ENCODE peak calls at places on chromosome 6, in seven cellular contexts. O is upper lobe of right lung, L is fibroblast of mammary gland, D is lung, K is choroid plexus epithelial cell, M is astrocyte, V is neural progenitor cell. R is an unnamed sample.

GRCh38 chr6:35415065-35415880 is 36.9 kb upstream of the FANCE start:
- DNase-seq in L (peak), V (peak), D (peak), M (peak), O (peak), K (peak), R (peak)

GRCh38 chr6:72969666-72970065 is 255.6 kb downstream of the KHDC1L start:
- DNase-seq in D (no peak), M (no peak), V (no peak), O (no peak), K (no peak), L (no peak), R (no peak)

GRCh38 chr6:24215068-24215467 is 89.1 kb downstream of the NRSN1 start:
- DNase-seq in M (no peak), V (no peak), O (no peak), K (no peak), D (no peak), L (no peak), R (no peak)

GRCh38 chr6:39335780-39336541 is 13.5 kb upstream of the KCNK16 start:
- DNase-seq in K (no peak), M (no peak), D (no peak), L (no peak), O (no peak), V (no peak), R (no peak)

GRCh38 chr6:4967301-4968030 is 36.4 kb downstream of the RPP40 start:
- DNase-seq in M (no peak), L (no peak), K (no peak), O (no peak), V (peak), D (peak), R (peak)

GRCh38 chr6:109686566-109686965 is 4.4 kb downstream of the AK9 start:
- DNase-seq in L (peak), K (peak), M (no peak), V (no peak), D (no peak), O (no peak), R (peak)

GRCh38 chr6:157229219-157229607 is 94.1 kb downstream of the TMEM242 start:
- DNase-seq in D (no peak), K (no peak), O (no peak), V (no peak), L (no peak), M (no peak), R (no peak)

GRCh38 chr6:158027590-158028285 is 46.1 kb downstream of the SYNJ2 start:
- DNase-seq in O (peak), M (no peak), D (no peak), V (no peak), L (peak), K (no peak), R (no peak)

GRCh38 chr6:139568956-139569538 is 194.6 kb upstream of the CITED2 start:
- DNase-seq in D (no peak), L (peak), K (peak), M (peak), V (no peak), O (no peak), R (peak)

GRCh38 chr6:134138226-134138975 is 86.0 kb upstream of the SLC2A12 start:
- DNase-seq in M (peak), V (no peak), D (no peak), K (peak), L (peak), O (no peak), R (peak)

GRCh38 chr6:178119-178518 is 114.2 kb upstream of the DUSP22 start:
- DNase-seq in L (no peak), M (no peak), D (no peak), O (no peak), K (no peak), V (no peak), R (no peak)

GRCh38 chr6:179340-179950 is 112.8 kb upstream of the DUSP22 start:
- DNase-seq in V (no peak), K (no peak), M (no peak), D (no peak), O (no peak), L (no peak), R (no peak)

GRCh38 chr6:181049-181654 is 111.1 kb upstream of the DUSP22 start:
- DNase-seq in L (no peak), O (no peak), K (no peak), M (no peak), D (no peak), V (no peak), R (no peak)

GRCh38 chr6:183668-184067 is 108.6 kb upstream of the DUSP22 start:
- DNase-seq in O (no peak), V (no peak), L (no peak), K (no peak), D (no peak), M (no peak), R (no peak)

GRCh38 chr6:180295-180694 is 112.0 kb upstream of the DUSP22 start:
- DNase-seq in V (no peak), D (no peak), O (no peak), L (no peak), M (no peak), K (no peak), R (no peak)
- H3K4me3 ChIP-seq in V (no peak), D (no peak), O (no peak), L (no peak), M (no peak), K (no peak), R (no peak)

GRCh38 chr6:47733879-47734558 is 35.6 kb downstream of the ADGRF4 start:
- DNase-seq in O (no peak), L (peak), D (no peak), K (peak), V (peak), M (no peak), R (no peak)

GRCh38 chr6:47729457-47729856 is 31.1 kb downstream of the ADGRF4 start:
- DNase-seq in L (no peak), M (no peak), K (no peak), D (no peak), V (no peak), O (no peak), R (no peak)

GRCh38 chr6:47736083-47736700 is 37.8 kb downstream of the ADGRF4 start:
- DNase-seq in L (peak), M (peak), V (no peak), D (no peak), O (no peak), K (no peak), R (no peak)

GRCh38 chr6:47737406-47737805 is 39.0 kb downstream of the ADGRF4 start:
- DNase-seq in L (peak), D (no peak), K (no peak), V (no peak), M (peak), O (no peak), R (peak)

DNA sequence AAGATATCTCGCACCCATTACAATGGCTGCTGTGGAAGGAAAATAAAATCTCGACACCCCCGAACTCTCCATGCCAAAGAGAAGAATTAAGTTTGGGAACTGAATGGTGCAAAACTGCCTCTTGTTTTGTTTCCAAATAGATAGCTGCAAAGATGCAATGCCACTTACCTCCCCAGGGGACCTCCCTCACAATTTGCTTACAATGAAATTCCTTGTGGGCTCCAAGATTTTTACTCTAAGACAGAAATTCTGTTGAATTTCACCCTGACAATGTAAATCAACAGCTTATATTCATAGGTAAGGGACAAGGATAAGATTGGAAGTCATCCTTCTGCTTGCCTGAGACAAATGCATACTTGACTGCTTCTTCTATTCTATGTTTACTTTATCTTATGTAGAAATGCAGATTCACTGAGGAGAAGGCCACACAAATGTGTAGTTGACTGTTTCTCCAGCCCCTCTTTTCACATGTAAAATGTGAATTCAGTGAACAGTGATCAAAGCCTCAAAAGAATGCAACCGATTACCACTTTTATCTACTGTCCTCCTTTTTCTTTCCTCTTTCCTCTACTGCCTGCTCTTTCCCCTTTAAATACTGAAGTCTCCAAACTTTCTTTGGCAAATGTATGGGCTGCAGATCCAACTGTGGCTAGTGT is 36.6 kb downstream of the ADGRF4 start:
- DNase-seq in O (no peak), M (no peak), K (no peak), D (no peak), L (no peak), V (peak), R (no peak)
- H3K4me3 ChIP-seq in O (no peak), M (no peak), K (no peak), D (no peak), L (no peak), V (no peak), R (no peak)

GRCh38 chr6:98844244-98845161 is 10.1 kb downstream of the POU3F2 start:
- DNase-seq in O (no peak), D (no peak), L (no peak), M (peak), V (peak), K (no peak), R (no peak)
- H3K4me3 ChIP-seq in O (peak), D (no peak), L (no peak), M (peak), V (peak), K (no peak), R (peak)

GRCh38 chr6:93120154-93120742 is 299.1 kb downstream of the EPHA7 start:
- DNase-seq in V (no peak), L (no peak), O (no peak), K (no peak), M (no peak), D (no peak), R (no peak)
- H3K4me3 ChIP-seq in V (no peak), L (no peak), O (no peak), K (no peak), M (no peak), D (no peak), R (no peak)

DNA sequence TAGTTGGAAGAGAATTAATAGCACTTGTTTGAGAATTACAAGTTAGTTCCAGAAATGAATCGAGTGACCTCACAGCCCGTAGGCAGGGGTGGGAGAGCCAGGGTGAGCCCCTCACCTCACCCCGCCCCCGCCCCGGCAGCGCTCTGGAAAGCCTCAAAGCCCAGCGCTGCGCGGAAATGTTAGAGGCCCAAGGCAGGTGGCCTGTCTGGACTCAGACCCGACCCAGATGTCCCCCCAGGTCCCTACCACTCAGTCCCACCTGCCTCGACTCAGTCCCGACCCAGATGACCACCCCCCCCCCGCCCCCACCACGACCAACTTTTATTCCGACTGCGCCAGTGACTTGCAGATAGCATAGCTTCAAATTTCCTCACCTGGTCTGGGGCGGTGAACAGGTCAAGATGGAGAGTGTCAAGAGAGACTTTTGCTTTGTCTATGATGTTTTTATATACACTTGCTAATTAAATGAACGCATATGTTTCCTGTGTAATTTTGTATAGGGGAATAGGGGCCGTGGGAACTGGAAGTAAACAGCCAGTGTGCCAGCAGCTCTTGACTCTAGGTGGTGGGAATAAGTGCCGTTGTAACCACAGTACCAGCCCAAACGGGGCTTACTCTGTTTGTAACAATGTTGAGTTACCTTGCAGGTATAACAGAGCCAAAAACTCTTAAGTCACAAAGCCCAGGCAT is 1.2 kb upstream of the PXDC1 start:
- DNase-seq in L (no peak), M (no peak), O (no peak), V (no peak), K (no peak), D (no peak), R (no peak)
- H3K4me3 ChIP-seq in L (peak), M (peak), O (peak), V (peak), K (peak), D (peak), R (peak)

GRCh38 chr6:166627039-166627874 is at the start of gene RPS6KA2:
- DNase-seq in D (peak), O (peak), L (peak), K (peak), M (peak), V (peak), R (peak)

GRCh38 chr6:166626177-166627038 is 643 bp downstream of the RPS6KA2 start:
- DNase-seq in O (peak), D (peak), V (peak), K (peak), L (peak), M (no peak), R (peak)

GRCh38 chr6:166623318-166623717 is 3.7 kb downstream of the RPS6KA2 start:
- DNase-seq in O (no peak), K (peak), L (peak), V (no peak), D (peak), M (no peak), R (no peak)

GRCh38 chr6:166624275-166624674 is 2.8 kb downstream of the RPS6KA2 start:
- DNase-seq in M (peak), L (peak), V (no peak), K (peak), O (no peak), D (peak), R (peak)

GRCh38 chr6:166625356-166625755 is 1.7 kb downstream of the RPS6KA2 start:
- DNase-seq in M (no peak), L (peak), D (no peak), K (peak), V (no peak), O (no peak), R (peak)
- H3K4me3 ChIP-seq in M (peak), L (peak), D (peak), K (peak), V (no peak), O (peak), R (peak)

GRCh38 chr6:27891300-27891913 is 20.8 kb downstream of the OR2B2 start:
- DNase-seq in O (no peak), V (no peak), D (no peak), M (no peak), L (no peak), K (no peak), R (no peak)
- H3K4me3 ChIP-seq in O (peak), V (peak), D (no peak), M (peak), L (peak), K (peak), R (no peak)

GRCh38 chr6:27494103-27494502 is 21.2 kb upstream of the ZNF184 start:
- DNase-seq in O (no peak), L (no peak), K (no peak), D (no peak), M (no peak), V (no peak), R (no peak)

GRCh38 chr6:27494987-27495385 is 22.1 kb upstream of the ZNF184 start:
- DNase-seq in V (peak), M (no peak), L (no peak), D (no peak), O (no peak), K (peak), R (no peak)

GRCh38 chr6:27492776-27493175 is 19.9 kb upstream of the ZNF184 start:
- DNase-seq in D (no peak), O (no peak), K (no peak), M (no peak), V (no peak), L (no peak), R (no peak)

GRCh38 chr6:27500177-27500576 is 27.3 kb upstream of the ZNF184 start:
- DNase-seq in K (no peak), L (no peak), D (no peak), M (no peak), O (no peak), V (no peak), R (no peak)

DNA sequence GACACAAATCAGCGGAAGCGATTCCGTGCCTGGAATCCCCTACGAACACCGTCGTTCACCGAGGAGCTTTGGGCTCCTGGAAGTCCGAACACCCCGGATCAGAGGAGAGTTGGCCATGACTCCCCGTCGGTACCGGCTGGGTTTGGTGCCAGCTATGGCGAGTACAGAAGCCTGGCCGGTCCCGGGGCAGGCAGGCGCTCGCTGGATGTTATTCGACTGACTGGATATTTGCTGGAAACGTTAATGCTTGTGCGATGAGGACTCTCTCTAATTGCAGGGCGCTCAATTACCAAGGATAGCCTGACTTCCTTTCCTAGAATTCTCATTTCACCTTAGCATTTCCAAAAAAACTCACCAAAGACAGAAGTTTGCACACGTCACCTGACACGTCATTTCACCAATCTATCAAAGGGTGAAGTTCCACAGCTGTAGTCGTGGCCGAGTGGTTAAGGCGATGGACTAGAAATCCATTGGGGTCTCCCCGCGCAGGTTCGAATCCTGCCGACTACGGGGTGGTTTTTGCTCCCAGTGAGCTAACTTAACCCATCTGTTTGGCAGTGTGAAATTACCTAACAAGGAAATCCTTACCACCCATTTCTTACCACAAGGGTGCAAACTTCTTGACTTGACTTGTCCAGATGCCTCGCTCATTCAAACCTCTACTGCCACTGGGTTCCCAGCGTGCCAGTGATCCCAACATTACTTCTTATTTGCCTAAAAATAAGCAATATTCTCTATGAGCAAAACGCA is 22.7 kb upstream of the ZNF184 start:
- DNase-seq in O (no peak), V (peak), L (peak), M (peak), K (peak), D (no peak), R (peak)
- H3K4me3 ChIP-seq in O (peak), V (peak), L (peak), M (peak), K (peak), D (peak), R (peak)

GRCh38 chr6:98823428-98823827 is 10.9 kb upstream of the POU3F2 start:
- DNase-seq in O (no peak), L (no peak), V (no peak), D (no peak), M (no peak), K (no peak), R (no peak)
- H3K4me3 ChIP-seq in O (no peak), L (no peak), V (peak), D (no peak), M (peak), K (no peak), R (no peak)

DNA sequence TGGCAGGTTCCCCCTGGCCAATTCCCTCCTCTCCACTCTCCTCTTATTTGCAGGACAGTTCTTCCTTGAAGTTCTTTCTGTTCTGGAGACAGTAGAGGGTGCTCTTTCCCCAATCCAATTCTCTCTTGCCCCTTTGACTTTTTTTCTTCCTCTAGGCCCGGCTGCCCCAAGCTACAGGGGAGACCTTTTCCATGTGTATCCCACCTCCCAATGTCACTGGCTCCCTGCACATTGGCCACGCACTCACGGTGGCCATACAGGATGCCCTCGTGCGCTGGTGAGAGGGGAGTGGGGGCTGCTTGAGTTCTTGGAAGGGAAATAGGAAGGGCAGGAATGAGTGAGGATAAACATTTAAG is 1.5 kb downstream of the VARS2 start:
- DNase-seq in L (peak), O (peak), V (peak), D (no peak), K (peak), M (peak), R (peak)
- H3K4me3 ChIP-seq in L (no peak), O (no peak), V (no peak), D (no peak), K (no peak), M (no peak), R (no peak)

R was measured in fibroblast of the aortic adventitia.